ENCODE peak calls at places on chromosomes 5 and 9, in nine cellular contexts. S, P, G, K, B, J, C, U and Z are unnamed samples.

GRCh38 chr5:158858011-158858410 is 241.7 kb downstream of the EBF1 start:
- DNase-seq in S (no peak), P (no peak), G (no peak), K (no peak), B (no peak), J (no peak), C (no peak), U (no peak), Z (no peak)

GRCh38 chr5:56900858-56901578 is 8.4 kb upstream of the SETD9 start:
- DNase-seq in S (no peak), P (peak; percentile 51), G (peak; percentile 50), K (peak; percentile 59), B (peak; percentile 68), J (peak; percentile 65), C (no peak), U (no peak), Z (peak; percentile 26)

GRCh38 chr9:86042226-86042625 is 57.1 kb downstream of the GOLM1 start:
- DNase-seq in S (no peak), P (no peak), G (no peak), K (no peak), B (peak; percentile 11), J (no peak), C (no peak), U (no peak), Z (no peak)

GRCh38 chr9:33677961-33678360 is 117.4 kb upstream of the PRSS3 start:
- DNase-seq in S (no peak), P (no peak), G (no peak), K (no peak), B (no peak), J (no peak), C (no peak), U (no peak), Z (no peak)

GRCh38 chr5:76953551-76954382 is 922 bp downstream of the CRHBP start:
- DNase-seq in S (no peak), P (peak; percentile 58), G (no peak), K (peak; percentile 63), B (peak; percentile 67), J (no peak), C (no peak), U (no peak), Z (no peak)

GRCh38 chr9:128116104-128117083 is 11.1 kb downstream of the PTGES2 start:
- DNase-seq in S (peak; percentile 44), P (no peak), G (no peak), K (no peak), B (no peak), J (no peak), C (no peak), U (peak; percentile 40), Z (no peak)

GRCh38 chr9:125568616-125569015 is 138.4 kb downstream of the MAPKAP1 start:
- DNase-seq in S (no peak), P (no peak), G (no peak), K (no peak), B (peak; percentile 81), J (no peak), C (no peak), U (no peak), Z (peak; percentile 57)

GRCh38 chr9:124779368-124780059 is 2.6 kb downstream of the OLFML2A start:
- DNase-seq in S (peak; percentile 23), P (peak; percentile 97), G (peak; percentile 93), K (peak; percentile 69), B (peak; percentile 92), J (peak; percentile 94), C (no peak), U (no peak), Z (peak; percentile 76)

GRCh38 chr5:150141544-150142188 is 14.0 kb downstream of the PDGFRB start:
- DNase-seq in S (no peak), P (peak; percentile 64), G (no peak), K (peak; percentile 83), B (peak; percentile 92), J (no peak), C (no peak), U (no peak), Z (peak; percentile 84)

GRCh38 chr9:18092138-18092537 is 381.8 kb upstream of the ADAMTSL1 start:
- DNase-seq in S (no peak), P (no peak), G (no peak), K (no peak), B (no peak), J (no peak), C (no peak), U (no peak), Z (no peak)

GRCh38 chr5:14445581-14446290 is 135.9 kb upstream of the OTULINL start:
- DNase-seq in S (no peak), P (peak; percentile 70), G (no peak), K (peak; percentile 92), B (peak; percentile 80), J (no peak), C (no peak), U (no peak), Z (peak; percentile 56)

GRCh38 chr5:60652206-60652605 is 47.8 kb downstream of the DEPDC1B start:
- DNase-seq in S (no peak), P (peak; percentile 82), G (peak; percentile 91), K (no peak), B (peak; percentile 90), J (peak; percentile 90), C (no peak), U (no peak), Z (peak; percentile 93)

GRCh38 chr9:136665704-136666363 is 3.1 kb downstream of the EGFL7 start:
- DNase-seq in S (no peak), P (no peak), G (no peak), K (peak; percentile 70), B (no peak), J (peak; percentile 65), C (no peak), U (no peak), Z (no peak)

GRCh38 chr9:113949206-113950078 is 73.3 kb downstream of the ZNF618 start:
- DNase-seq in S (no peak), P (no peak), G (no peak), K (no peak), B (no peak), J (no peak), C (no peak), U (no peak), Z (no peak)

GRCh38 chr9:18706648-18707047 is 232.7 kb downstream of the ADAMTSL1 start:
- DNase-seq in S (no peak), P (no peak), G (no peak), K (peak; percentile 4), B (no peak), J (no peak), C (no peak), U (no peak), Z (no peak)

GRCh38 chr5:93791520-93791972 is 50.1 kb upstream of the POU5F2 start:
- DNase-seq in S (no peak), P (peak; percentile 77), G (no peak), K (no peak), B (no peak), J (no peak), C (no peak), U (no peak), Z (no peak)

GRCh38 chr5:2848634-2849033 is 97.2 kb upstream of the IRX2 start:
- DNase-seq in S (no peak), P (no peak), G (peak; percentile 16), K (peak; percentile 35), B (peak; percentile 6), J (peak; percentile 41), C (no peak), U (no peak), Z (no peak)
- TF ChIP-seq CTCF in S (peak; percentile 24), P (no peak), G (peak; percentile 31), K (peak; percentile 43), B (no peak), J (no peak), C (no peak), U (no peak), Z (peak; percentile 41)

GRCh38 chr9:15961217-15961616 is 408.4 kb downstream of the CCDC171 start:
- DNase-seq in S (no peak), P (no peak), G (no peak), K (no peak), B (no peak), J (no peak), C (no peak), U (no peak), Z (no peak)

GRCh38 chr9:15972760-15973159 is 419.9 kb downstream of the CCDC171 start:
- DNase-seq in S (no peak), P (no peak), G (no peak), K (no peak), B (no peak), J (no peak), C (no peak), U (no peak), Z (no peak)

GRCh38 chr9:15965246-15965745 is 412.5 kb downstream of the CCDC171 start:
- DNase-seq in S (no peak), P (no peak), G (no peak), K (no peak), B (no peak), J (no peak), C (no peak), U (no peak), Z (no peak)

GRCh38 chr9:15966471-15966870 is 413.6 kb downstream of the CCDC171 start:
- DNase-seq in S (no peak), P (no peak), G (no peak), K (no peak), B (no peak), J (no peak), C (no peak), U (no peak), Z (no peak)

DNA sequence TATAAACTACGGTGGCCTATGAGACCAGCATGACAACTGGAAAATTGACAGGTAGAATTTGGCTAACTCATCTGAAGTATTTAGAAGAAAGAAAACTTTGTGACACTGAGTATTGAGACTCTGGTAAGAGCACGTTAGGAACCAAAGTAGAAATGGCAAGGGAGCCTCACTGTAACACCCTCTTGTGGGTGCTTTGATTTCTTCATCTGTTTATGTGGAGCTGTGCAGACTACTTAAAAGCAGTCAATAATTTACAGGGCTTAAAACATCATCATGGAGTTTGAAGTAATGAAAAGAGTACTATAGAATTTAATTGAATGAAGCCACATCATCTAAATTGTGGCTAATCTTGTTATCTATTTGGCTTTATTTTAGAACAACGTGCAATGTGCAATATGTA is 414.2 kb downstream of the CCDC171 start:
- DNase-seq in S (no peak), P (no peak), G (no peak), K (no peak), B (no peak), J (no peak), C (no peak), U (no peak), Z (no peak)
- TF ChIP-seq CTCF in S (no peak), P (no peak), G (no peak), K (no peak), B (no peak), J (no peak), C (no peak), U (no peak), Z (no peak)

GRCh38 chr9:108662090-108662875 is 193.5 kb downstream of the ACTL7B start:
- DNase-seq in S (no peak), P (no peak), G (peak; percentile 46), K (no peak), B (peak; percentile 50), J (no peak), C (no peak), U (no peak), Z (no peak)
- TF ChIP-seq CTCF in S (no peak), P (no peak), G (no peak), K (no peak), B (no peak), J (no peak), C (no peak), U (no peak), Z (no peak)

DNA sequence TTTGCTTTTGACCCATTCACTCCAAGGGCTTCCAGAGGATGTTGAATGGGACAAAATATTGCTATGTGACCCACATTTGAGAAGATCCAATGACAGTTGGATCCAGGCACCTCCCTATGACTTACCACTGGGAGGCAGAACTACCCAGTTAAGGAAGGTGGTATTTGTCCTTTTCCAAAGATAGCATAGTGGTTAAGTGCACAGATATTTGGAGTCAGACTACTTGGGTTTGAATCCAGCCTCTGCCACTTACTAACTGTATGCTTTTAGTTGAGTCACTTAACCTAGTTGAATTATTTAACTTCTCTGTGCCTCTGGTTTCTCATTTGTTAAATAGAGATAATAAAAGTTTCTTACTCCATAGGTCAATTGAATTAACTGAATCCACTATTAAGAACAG is 74.5 kb upstream of the PALM2AKAP2 start:
- DNase-seq in S (no peak), P (peak; percentile 23), G (peak; percentile 60), K (peak; percentile 31), B (peak; percentile 56), J (peak; percentile 21), C (no peak), U (no peak), Z (peak; percentile 84)
- TF ChIP-seq CTCF in S (no peak), P (peak; percentile 23), G (peak; percentile 17), K (no peak), B (no peak), J (no peak), C (no peak), U (no peak), Z (peak; percentile 21)